ENCODE peak calls at places on chromosomes 2 and 18, in seven cellular contexts. One of them, this sample, is unnamed.

GRCh38 chr2:165469417-165469816 is at the start of gene CSRNP3:
- DNase-seq in mesenchymal stem cell: peak
- DNase-seq in IMR-90: peak
- DNase-seq in H1: no peak
- DNase-seq in H9: peak
- DNase-seq in neuronal stem cell: peak
- DNase-seq in mesendoderm: peak
- DNase-seq in this sample: peak

GRCh38 chr2:159265171-159265576 is 21.3 kb downstream of the WDSUB1 start:
- DNase-seq in mesenchymal stem cell: peak
- DNase-seq in IMR-90: peak
- DNase-seq in H1: no peak
- DNase-seq in H9: peak
- DNase-seq in neuronal stem cell: no peak
- DNase-seq in mesendoderm: peak
- DNase-seq in this sample: peak

GRCh38 chr18:5892772-5893431 is 2.4 kb downstream of the TMEM200C start:
- DNase-seq in mesenchymal stem cell: no peak
- DNase-seq in IMR-90: peak
- DNase-seq in H1: no peak
- DNase-seq in H9: no peak
- DNase-seq in neuronal stem cell: no peak
- DNase-seq in mesendoderm: no peak
- DNase-seq in this sample: no peak

GRCh38 chr2:148519013-148519412 is 125.5 kb upstream of the EPC2 start:
- DNase-seq in mesenchymal stem cell: no peak
- DNase-seq in IMR-90: no peak
- DNase-seq in H1: no peak
- DNase-seq in H9: peak
- DNase-seq in neuronal stem cell: no peak
- DNase-seq in mesendoderm: peak
- DNase-seq in this sample: no peak

GRCh38 chr2:204578928-204579598 is 33.8 kb downstream of the PARD3B start:
- DNase-seq in mesenchymal stem cell: no peak
- DNase-seq in IMR-90: no peak
- DNase-seq in H1: no peak
- DNase-seq in H9: no peak
- DNase-seq in neuronal stem cell: no peak
- DNase-seq in mesendoderm: no peak
- DNase-seq in this sample: no peak

GRCh38 chr18:26442139-26442538 is 106.2 kb downstream of the KCTD1 start:
- DNase-seq in mesenchymal stem cell: no peak
- DNase-seq in IMR-90: no peak
- DNase-seq in H1: no peak
- DNase-seq in H9: no peak
- DNase-seq in neuronal stem cell: no peak
- DNase-seq in mesendoderm: no peak
- DNase-seq in this sample: no peak

GRCh38 chr2:20519309-20519708 is 72.4 kb downstream of the RHOB start:
- DNase-seq in mesenchymal stem cell: no peak
- DNase-seq in IMR-90: no peak
- DNase-seq in H1: no peak
- DNase-seq in H9: no peak
- DNase-seq in neuronal stem cell: no peak
- DNase-seq in mesendoderm: no peak
- DNase-seq in this sample: no peak

GRCh38 chr2:53949457-53949856 is 21.3 kb downstream of the PSME4 start:
- DNase-seq in mesenchymal stem cell: no peak
- DNase-seq in IMR-90: peak
- DNase-seq in H1: no peak
- DNase-seq in H9: no peak
- DNase-seq in neuronal stem cell: no peak
- DNase-seq in mesendoderm: no peak
- DNase-seq in this sample: no peak

GRCh38 chr2:134795765-134796164 is 42.7 kb upstream of the ACMSD start:
- DNase-seq in mesenchymal stem cell: no peak
- DNase-seq in IMR-90: no peak
- DNase-seq in H1: no peak
- DNase-seq in H9: no peak
- DNase-seq in neuronal stem cell: no peak
- DNase-seq in mesendoderm: no peak
- DNase-seq in this sample: no peak

GRCh38 chr2:86513948-86514660 is 49.1 kb downstream of the CHMP3 start:
- DNase-seq in mesenchymal stem cell: no peak
- DNase-seq in IMR-90: no peak
- DNase-seq in H1: no peak
- DNase-seq in H9: no peak
- DNase-seq in neuronal stem cell: no peak
- DNase-seq in mesendoderm: no peak
- DNase-seq in this sample: no peak

GRCh38 chr18:78496095-78496494 is 483.5 kb upstream of the SALL3 start:
- DNase-seq in mesenchymal stem cell: no peak
- DNase-seq in IMR-90: no peak
- DNase-seq in H1: no peak
- DNase-seq in H9: no peak
- DNase-seq in neuronal stem cell: no peak
- DNase-seq in mesendoderm: no peak
- DNase-seq in this sample: no peak

GRCh38 chr18:23719634-23720201 is 30.5 kb downstream of the LAMA3 start:
- DNase-seq in mesenchymal stem cell: peak
- DNase-seq in IMR-90: peak
- DNase-seq in H1: no peak
- DNase-seq in H9: no peak
- DNase-seq in neuronal stem cell: no peak
- DNase-seq in mesendoderm: peak
- DNase-seq in this sample: peak

GRCh38 chr2:141582213-141582612 is 548.6 kb downstream of the LRP1B start:
- DNase-seq in mesenchymal stem cell: no peak
- DNase-seq in IMR-90: no peak
- DNase-seq in H1: no peak
- DNase-seq in H9: no peak
- DNase-seq in neuronal stem cell: no peak
- DNase-seq in mesendoderm: peak
- DNase-seq in this sample: no peak

GRCh38 chr2:240437861-240438809 is 2.7 kb downstream of the GPC1 start:
- DNase-seq in mesenchymal stem cell: peak
- DNase-seq in IMR-90: peak
- DNase-seq in H1: peak
- DNase-seq in H9: peak
- DNase-seq in neuronal stem cell: peak
- DNase-seq in mesendoderm: peak
- DNase-seq in this sample: peak

GRCh38 chr2:6845312-6845711 is 20.4 kb downstream of the CMPK2 start:
- DNase-seq in mesenchymal stem cell: peak
- DNase-seq in IMR-90: no peak
- DNase-seq in H1: no peak
- DNase-seq in H9: no peak
- DNase-seq in neuronal stem cell: no peak
- DNase-seq in mesendoderm: peak
- DNase-seq in this sample: peak

GRCh38 chr2:128291161-128291843 is 27.4 kb downstream of the HS6ST1 start:
- DNase-seq in mesenchymal stem cell: peak
- DNase-seq in IMR-90: no peak
- DNase-seq in H1: no peak
- DNase-seq in H9: no peak
- DNase-seq in neuronal stem cell: no peak
- DNase-seq in mesendoderm: no peak
- DNase-seq in this sample: peak

GRCh38 chr2:101610750-101611315 is 86.7 kb upstream of the MAP4K4 start:
- DNase-seq in mesenchymal stem cell: no peak
- DNase-seq in IMR-90: no peak
- DNase-seq in H1: no peak
- DNase-seq in H9: no peak
- DNase-seq in neuronal stem cell: no peak
- DNase-seq in mesendoderm: no peak
- DNase-seq in this sample: no peak

GRCh38 chr2:168145598-168145997 is 101.8 kb downstream of the STK39 start:
- DNase-seq in mesenchymal stem cell: no peak
- DNase-seq in IMR-90: no peak
- DNase-seq in H1: no peak
- DNase-seq in H9: no peak
- DNase-seq in neuronal stem cell: no peak
- DNase-seq in mesendoderm: no peak
- DNase-seq in this sample: no peak

DNA sequence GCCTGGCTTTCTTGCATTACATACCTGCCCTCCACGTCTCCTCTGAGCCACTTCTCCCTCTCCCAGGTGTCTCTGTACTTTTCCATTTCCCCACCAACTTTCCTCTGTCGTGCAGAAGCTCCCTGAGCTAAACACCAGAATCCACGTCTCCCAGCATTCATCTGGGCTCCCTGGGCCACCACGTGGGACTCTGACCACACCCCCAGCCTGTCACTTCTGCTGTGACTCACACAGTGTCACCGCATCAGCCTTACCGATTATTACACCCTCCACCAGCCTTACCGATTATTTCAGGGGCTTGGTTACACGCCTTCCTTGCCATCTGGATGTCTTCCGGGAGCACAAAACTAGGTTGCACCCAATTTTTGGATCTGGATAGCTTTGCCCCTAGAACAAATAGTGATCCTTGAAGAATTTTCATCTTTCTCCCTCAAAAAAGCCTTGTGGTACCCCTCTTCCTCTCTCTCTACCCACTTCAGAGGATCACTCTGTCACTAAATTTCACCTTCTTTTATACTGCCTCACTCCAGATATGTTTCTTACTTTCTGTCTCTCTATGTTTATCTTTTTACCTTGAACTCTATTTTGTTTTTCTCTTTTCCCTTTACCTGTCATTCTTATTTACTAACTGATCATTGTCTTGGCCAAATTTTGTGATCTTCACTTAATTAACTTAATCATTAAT is 136.9 kb upstream of the CAB39 start:
- DNase-seq in mesenchymal stem cell: no peak
- DNase-seq in IMR-90: no peak
- DNase-seq in H1: no peak
- DNase-seq in H9: peak
- DNase-seq in neuronal stem cell: no peak
- DNase-seq in mesendoderm: no peak
- DNase-seq in this sample: peak
- H3K4me2 ChIP-seq in mesenchymal stem cell: no peak
- H3K4me2 ChIP-seq in IMR-90: no peak
- H3K4me2 ChIP-seq in H1: no peak
- H3K4me2 ChIP-seq in H9: no peak
- H3K4me2 ChIP-seq in neuronal stem cell: no peak
- H3K4me2 ChIP-seq in mesendoderm: no peak
- H3K4me2 ChIP-seq in this sample: no peak

DNA sequence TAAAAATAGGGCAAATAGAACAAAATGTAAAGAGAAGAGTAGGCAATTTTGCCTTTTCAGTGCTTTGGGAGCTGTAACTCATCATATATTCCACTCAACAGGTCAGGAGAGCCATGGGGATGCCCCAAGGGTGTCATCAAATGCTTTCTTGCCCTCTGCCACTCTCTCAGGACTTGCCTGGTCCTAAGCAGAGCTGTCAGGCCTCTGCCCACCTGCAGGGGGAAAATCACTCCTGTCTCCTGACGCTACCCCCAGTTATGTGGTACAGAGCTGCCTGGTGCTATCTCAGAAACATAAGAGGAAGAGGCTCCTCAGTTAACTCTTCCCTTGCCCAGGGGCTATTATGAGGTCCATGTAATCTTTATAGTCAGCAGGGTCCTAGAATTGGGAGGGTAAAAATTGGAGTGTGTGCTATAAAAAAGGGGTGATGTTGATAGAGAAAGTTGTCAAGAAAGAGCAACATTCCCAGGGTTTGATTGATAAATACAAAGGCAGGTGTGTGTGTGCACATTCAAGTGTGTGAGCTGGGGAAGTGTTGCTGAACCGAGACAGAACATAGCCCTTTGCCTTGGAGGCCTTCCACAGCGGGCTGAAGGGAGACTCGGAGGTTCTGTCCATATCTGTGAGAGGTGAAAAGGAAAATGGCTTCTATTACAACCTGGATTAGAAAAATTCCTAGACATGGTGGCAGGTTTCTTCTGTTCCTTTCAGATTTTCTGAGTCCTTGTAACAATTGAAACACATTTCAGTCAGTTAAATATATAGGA is 25.4 kb downstream of the PTPRM start:
- DNase-seq in mesenchymal stem cell: no peak
- DNase-seq in IMR-90: no peak
- DNase-seq in H1: peak
- DNase-seq in H9: peak
- DNase-seq in neuronal stem cell: no peak
- DNase-seq in mesendoderm: peak
- DNase-seq in this sample: no peak
- H3K18ac ChIP-seq in mesenchymal stem cell: no peak
- H3K18ac ChIP-seq in IMR-90: no peak
- H3K18ac ChIP-seq in H1: no peak
- H3K18ac ChIP-seq in H9: no peak
- H3K18ac ChIP-seq in neuronal stem cell: no peak
- H3K18ac ChIP-seq in mesendoderm: no peak
- H3K18ac ChIP-seq in this sample: no peak

DNA sequence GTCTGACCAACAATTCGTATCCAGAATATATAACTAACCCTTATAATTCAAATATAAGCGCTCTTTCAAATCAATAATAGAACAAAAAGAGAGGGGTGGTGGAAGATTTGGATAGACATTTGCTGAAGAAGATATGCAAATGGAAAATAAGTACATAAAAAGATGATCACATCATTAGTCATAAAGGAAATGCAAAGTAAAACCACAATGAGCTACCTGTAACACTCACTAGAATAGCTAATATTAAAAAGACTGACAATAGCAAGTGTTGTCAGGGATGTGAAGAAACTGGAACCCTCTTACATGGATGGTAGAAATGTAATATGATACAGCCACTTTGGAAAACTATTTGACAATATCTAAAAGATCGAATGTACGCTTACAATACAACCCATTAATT is 84.9 kb upstream of the MRPS9 start:
- DNase-seq in mesenchymal stem cell: no peak
- DNase-seq in IMR-90: no peak
- DNase-seq in H1: no peak
- DNase-seq in H9: no peak
- DNase-seq in neuronal stem cell: no peak
- DNase-seq in mesendoderm: no peak
- DNase-seq in this sample: no peak
- H2BK5ac ChIP-seq in mesenchymal stem cell: no peak
- H2BK5ac ChIP-seq in IMR-90: no peak
- H2BK5ac ChIP-seq in H1: no peak
- H2BK5ac ChIP-seq in H9: no peak
- H2BK5ac ChIP-seq in neuronal stem cell: no peak
- H2BK5ac ChIP-seq in mesendoderm: no peak
- H2BK5ac ChIP-seq in this sample: no peak

DNA sequence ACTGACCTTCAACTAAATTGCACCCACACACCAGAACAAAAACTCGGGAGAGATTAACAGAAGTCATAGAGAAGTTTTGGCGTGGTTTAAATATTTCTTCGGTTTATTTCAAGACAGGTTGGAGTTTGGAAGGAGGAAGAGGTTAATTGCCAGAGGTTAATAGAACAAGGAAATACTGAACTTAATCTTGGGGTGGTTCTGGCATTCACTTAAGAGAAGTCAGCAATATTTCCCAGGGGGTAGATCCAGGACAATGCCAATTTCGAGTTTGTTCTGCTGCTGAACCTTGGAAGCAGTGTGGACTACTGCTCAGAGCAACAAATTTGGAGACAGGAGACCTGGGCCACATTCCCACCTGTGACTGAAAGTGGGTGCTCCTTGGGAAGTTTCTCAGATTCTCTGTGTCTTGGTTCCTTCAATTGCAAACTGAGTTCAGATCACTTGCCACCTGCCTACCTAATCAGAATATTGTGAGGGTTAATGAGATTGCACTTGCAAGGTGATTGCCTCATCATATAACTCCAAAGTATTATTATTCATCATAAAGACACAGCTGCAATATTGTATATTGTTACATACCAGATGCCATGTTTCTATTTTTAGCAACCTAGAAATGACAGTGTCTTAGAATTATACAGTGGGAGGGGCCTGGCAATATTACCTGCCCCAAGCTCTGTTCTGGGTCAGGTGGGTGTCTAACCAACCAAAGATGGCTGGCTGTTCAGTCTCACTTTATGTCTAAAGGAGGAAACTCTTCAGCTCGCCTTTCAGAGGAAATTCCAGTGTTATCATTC is 217.4 kb downstream of the CDCA7 start:
- DNase-seq in mesenchymal stem cell: no peak
- DNase-seq in IMR-90: no peak
- DNase-seq in H1: no peak
- DNase-seq in H9: no peak
- DNase-seq in neuronal stem cell: no peak
- DNase-seq in mesendoderm: no peak
- DNase-seq in this sample: no peak
- H3K4me2 ChIP-seq in mesenchymal stem cell: no peak
- H3K4me2 ChIP-seq in IMR-90: no peak
- H3K4me2 ChIP-seq in H1: peak
- H3K4me2 ChIP-seq in H9: no peak
- H3K4me2 ChIP-seq in neuronal stem cell: no peak
- H3K4me2 ChIP-seq in mesendoderm: no peak
- H3K4me2 ChIP-seq in this sample: no peak